ENCODE peak calls at places on chromosomes 4 and X, in ten cellular contexts. H is EL; Z is cardiac septum; T is activated effector memory CD4-positive, alpha-beta T cell treated with anti-CD3 and anti-CD28 coated beads, Interleukin-2, amount 50 U/mL, for 16 hours; F is NCI-H1105 treated with DMSO at 0.1 percent for 48 hours; U is iPS DF 19.7; C is H54; O is ureter; W is BE2C; X is NCI-H2029. N is an unnamed sample.

GRCh38 chr4:65668201-65669007 is 1.9 kb downstream of the EPHA5 start:
- DNase-seq in H (peak; percentile 53), Z (no peak), T (no peak), F (no peak), U (no peak), C (no peak), O (no peak), W (peak; percentile 17), X (no peak), N (no peak)

GRCh38 chr4:8391972-8392371 is 48.6 kb downstream of the ACOX3 start:
- DNase-seq in H (peak; percentile 70), Z (no peak), T (no peak), F (no peak), U (no peak), C (peak; percentile 30), O (no peak), W (no peak), X (peak; percentile 14), N (no peak)

GRCh38 chrX:69379412-69379811 is 124.7 kb upstream of the NALF2 start:
- DNase-seq in H (no peak), Z (no peak), T (no peak), F (no peak), U (no peak), C (no peak), O (no peak), W (no peak), X (no peak), N (no peak)

GRCh38 chrX:155968106-155968714 is 29.3 kb upstream of the IL9R start:
- DNase-seq in H (no peak), Z (no peak), T (no peak), F (no peak), U (no peak), C (no peak), O (no peak), W (no peak), X (no peak), N (no peak)

GRCh38 chrX:13128104-13128503 is 83.7 kb upstream of the FAM9C start:
- DNase-seq in H (peak; percentile 26), Z (no peak), T (no peak), F (no peak), U (no peak), C (no peak), O (no peak), W (no peak), X (no peak), N (no peak)

GRCh38 chr4:168690199-168690598 is 193.3 kb downstream of the PALLD start:
- DNase-seq in H (no peak), Z (no peak), T (no peak), F (no peak), U (no peak), C (no peak), O (no peak), W (no peak), X (no peak), N (no peak)

GRCh38 chr4:182042945-182043344 is 200.3 kb upstream of the TENM3 start:
- DNase-seq in H (peak; percentile 42), Z (no peak), T (no peak), F (no peak), U (no peak), C (no peak), O (no peak), W (no peak), X (no peak), N (no peak)

GRCh38 chrX:153685751-153686676 is 1.7 kb upstream of the SLC6A8 start:
- DNase-seq in H (no peak), Z (no peak), T (no peak), F (no peak), U (no peak), C (no peak), O (no peak), W (no peak), X (no peak), N (no peak)

N was measured in GOT3.